ENCODE peak calls at places on chromosome 17, in four cellular contexts. One of them, this sample, is unnamed.

GRCh38 chr17:38583833-38584349 is 21.9 kb downstream of the SRCIN1 start:
- DNase-seq in SW 1271: no peak
- DNase-seq in HTR-8/SVneo: no peak
- DNase-seq in stimulated activated CD4-positive, alpha-beta T cell treated with anti-CD3 and anti-CD28 coated beads, TNF-alpha, amount 100 ng/mL, for 1 hour: no peak
- DNase-seq in this sample: no peak

GRCh38 chr17:6995500-6996255 is at the start of gene ALOX12:
- DNase-seq in SW 1271: no peak
- DNase-seq in HTR-8/SVneo: no peak
- DNase-seq in stimulated activated CD4-positive, alpha-beta T cell treated with anti-CD3 and anti-CD28 coated beads, TNF-alpha, amount 100 ng/mL, for 1 hour: no peak
- DNase-seq in this sample: peak

GRCh38 chr17:27512511-27513346 is 56.5 kb downstream of the KSR1 start:
- DNase-seq in HTR-8/SVneo: no peak
- DNase-seq in SW 1271: no peak
- DNase-seq in stimulated activated CD4-positive, alpha-beta T cell treated with anti-CD3 and anti-CD28 coated beads, TNF-alpha, amount 100 ng/mL, for 1 hour: no peak
- DNase-seq in this sample: no peak

GRCh38 chr17:965311-965989 is 14.1 kb downstream of the NXN start:
- DNase-seq in stimulated activated CD4-positive, alpha-beta T cell treated with anti-CD3 and anti-CD28 coated beads, TNF-alpha, amount 100 ng/mL, for 1 hour: no peak
- DNase-seq in HTR-8/SVneo: no peak
- DNase-seq in SW 1271: no peak
- DNase-seq in this sample: no peak

GRCh38 chr17:48603959-48604769 is 622 bp downstream of the HOXB6 start:
- DNase-seq in SW 1271: no peak
- DNase-seq in HTR-8/SVneo: peak
- DNase-seq in stimulated activated CD4-positive, alpha-beta T cell treated with anti-CD3 and anti-CD28 coated beads, TNF-alpha, amount 100 ng/mL, for 1 hour: no peak
- DNase-seq in this sample: no peak

GRCh38 chr17:46876353-46876887 is 25.0 kb downstream of the WNT9B start:
- DNase-seq in HTR-8/SVneo: no peak
- DNase-seq in SW 1271: no peak
- DNase-seq in stimulated activated CD4-positive, alpha-beta T cell treated with anti-CD3 and anti-CD28 coated beads, TNF-alpha, amount 100 ng/mL, for 1 hour: no peak
- DNase-seq in this sample: peak

GRCh38 chr17:74211929-74212261 is 1.5 kb upstream of the TTYH2 start:
- DNase-seq in HTR-8/SVneo: no peak
- DNase-seq in SW 1271: no peak
- DNase-seq in stimulated activated CD4-positive, alpha-beta T cell treated with anti-CD3 and anti-CD28 coated beads, TNF-alpha, amount 100 ng/mL, for 1 hour: no peak
- DNase-seq in this sample: no peak

GRCh38 chr17:44942456-44942855 is 5.1 kb downstream of the KIF18B start:
- DNase-seq in SW 1271: no peak
- DNase-seq in stimulated activated CD4-positive, alpha-beta T cell treated with anti-CD3 and anti-CD28 coated beads, TNF-alpha, amount 100 ng/mL, for 1 hour: no peak
- DNase-seq in HTR-8/SVneo: no peak
- DNase-seq in this sample: no peak

GRCh38 chr17:7029659-7030058 is 6.2 kb upstream of the SLC16A13 start:
- DNase-seq in stimulated activated CD4-positive, alpha-beta T cell treated with anti-CD3 and anti-CD28 coated beads, TNF-alpha, amount 100 ng/mL, for 1 hour: no peak
- DNase-seq in HTR-8/SVneo: no peak
- DNase-seq in SW 1271: no peak
- DNase-seq in this sample: no peak

GRCh38 chr17:80625627-80626026 is 81.0 kb downstream of the RPTOR start:
- DNase-seq in SW 1271: no peak
- DNase-seq in stimulated activated CD4-positive, alpha-beta T cell treated with anti-CD3 and anti-CD28 coated beads, TNF-alpha, amount 100 ng/mL, for 1 hour: no peak
- DNase-seq in HTR-8/SVneo: no peak
- DNase-seq in this sample: no peak

GRCh38 chr17:39270923-39271322 is 45.2 kb upstream of the STAC2 start:
- DNase-seq in stimulated activated CD4-positive, alpha-beta T cell treated with anti-CD3 and anti-CD28 coated beads, TNF-alpha, amount 100 ng/mL, for 1 hour: no peak
- DNase-seq in HTR-8/SVneo: no peak
- DNase-seq in SW 1271: no peak
- DNase-seq in this sample: no peak

GRCh38 chr17:601462-602303 is 113.0 kb downstream of the VPS53 start:
- DNase-seq in HTR-8/SVneo: no peak
- DNase-seq in SW 1271: no peak
- DNase-seq in stimulated activated CD4-positive, alpha-beta T cell treated with anti-CD3 and anti-CD28 coated beads, TNF-alpha, amount 100 ng/mL, for 1 hour: no peak
- DNase-seq in this sample: no peak

GRCh38 chr17:27654136-27654535 is 23.1 kb downstream of the LGALS9 start:
- DNase-seq in SW 1271: no peak
- DNase-seq in stimulated activated CD4-positive, alpha-beta T cell treated with anti-CD3 and anti-CD28 coated beads, TNF-alpha, amount 100 ng/mL, for 1 hour: no peak
- DNase-seq in HTR-8/SVneo: no peak
- DNase-seq in this sample: no peak

GRCh38 chr17:35087731-35088646 is 24.5 kb upstream of the RFFL start:
- DNase-seq in SW 1271: no peak
- DNase-seq in HTR-8/SVneo: peak
- DNase-seq in stimulated activated CD4-positive, alpha-beta T cell treated with anti-CD3 and anti-CD28 coated beads, TNF-alpha, amount 100 ng/mL, for 1 hour: no peak
- DNase-seq in this sample: peak

GRCh38 chr17:29585080-29585751 is 4.2 kb downstream of the GIT1 start:
- DNase-seq in stimulated activated CD4-positive, alpha-beta T cell treated with anti-CD3 and anti-CD28 coated beads, TNF-alpha, amount 100 ng/mL, for 1 hour: no peak
- DNase-seq in HTR-8/SVneo: peak
- DNase-seq in SW 1271: no peak
- DNase-seq in this sample: no peak

GRCh38 chr17:17044846-17045561 is 2.7 kb downstream of the MPRIP start:
- DNase-seq in HTR-8/SVneo: no peak
- DNase-seq in stimulated activated CD4-positive, alpha-beta T cell treated with anti-CD3 and anti-CD28 coated beads, TNF-alpha, amount 100 ng/mL, for 1 hour: no peak
- DNase-seq in SW 1271: no peak
- DNase-seq in this sample: no peak

GRCh38 chr17:81890447-81891302 is 711 bp downstream of the ALYREF start:
- DNase-seq in HTR-8/SVneo: no peak
- DNase-seq in stimulated activated CD4-positive, alpha-beta T cell treated with anti-CD3 and anti-CD28 coated beads, TNF-alpha, amount 100 ng/mL, for 1 hour: no peak
- DNase-seq in SW 1271: no peak
- DNase-seq in this sample: no peak